ENCODE peak calls at places on chromosomes 5 and 9, in five cellular contexts. X is SJSA1; C is naive thymus-derived CD4-positive, alpha-beta T cell; Q is IMR-90; J is fibroblast of lung. M is an unnamed sample. For H3K4me1, the result is how much of the 10 kb centered on the place peaks cover.

GRCh38 chr5:41336471-41336870 is 123.1 kb upstream of the C6 start:
- DNase-seq in X (no peak), C (no peak), Q (no peak), J (no peak), M (no peak)

GRCh38 chr5:121279801-121280200 is 571.9 kb upstream of the FTMT start:
- DNase-seq in X (no peak), C (no peak), Q (no peak), J (no peak), M (no peak)

GRCh38 chr9:34405719-34406118 is 29.0 kb upstream of the MYORG start:
- DNase-seq in X (no peak), C (no peak), Q (peak), J (peak), M (no peak)

GRCh38 chr9:91589101-91589553 is 165.5 kb upstream of the NFIL3 start:
- DNase-seq in X (no peak), C (no peak), Q (peak), J (peak), M (no peak)

GRCh38 chr5:169298193-169298592 is 2.7 kb downstream of the SLIT3 start:
- DNase-seq in X (no peak), C (no peak), Q (no peak), J (no peak), M (no peak)

GRCh38 chr9:14899815-14900193 is 10.4 kb downstream of the FREM1 start:
- DNase-seq in X (no peak), C (no peak), Q (no peak), J (no peak), M (no peak)

GRCh38 chr9:78296208-78296892 is 575 bp upstream of the PSAT1 start:
- DNase-seq in X (no peak), C (no peak), Q (peak), J (peak), M (peak)

GRCh38 chr5:162323471-162323870 is 255.9 kb downstream of the GABRG2 start:
- DNase-seq in X (no peak), C (no peak), Q (no peak), J (no peak), M (no peak)

GRCh38 chr5:105885266-105885665 is 1785.5 kb downstream of the EFNA5 start:
- DNase-seq in X (no peak), C (no peak), Q (peak), J (peak), M (no peak)

GRCh38 chr9:87546704-87547103 is 49.0 kb downstream of the DAPK1 start:
- DNase-seq in X (no peak), C (no peak), Q (no peak), J (peak), M (no peak)

GRCh38 chr9:16771352-16771751 is 99.1 kb downstream of the BNC2 start:
- DNase-seq in X (no peak), C (no peak), Q (peak), J (peak), M (no peak)

GRCh38 chr9:125106285-125106893 is 36.9 kb downstream of the SCAI start:
- DNase-seq in X (no peak), C (no peak), Q (peak), J (peak), M (no peak)

GRCh38 chr5:94433393-94434149 is 184.8 kb downstream of the KIAA0825 start:
- DNase-seq in X (no peak), C (no peak), Q (peak), J (peak), M (no peak)

GRCh38 chr9:36803951-36804350 is 230.1 kb downstream of the PAX5 start:
- DNase-seq in X (no peak), C (no peak), Q (no peak), J (no peak), M (no peak)

GRCh38 chr9:114911167-114911821 is 19.1 kb downstream of the TNFSF8 start:
- DNase-seq in X (no peak), C (no peak), Q (peak), J (peak), M (no peak)

GRCh38 chr5:34509392-34509791 is 146.7 kb upstream of the RAI14 start:
- DNase-seq in X (no peak), C (no peak), Q (no peak), J (no peak), M (no peak)

GRCh38 chr5:167442922-167443321 is 848.5 kb upstream of the WWC1 start:
- DNase-seq in X (no peak), C (no peak), Q (no peak), J (peak), M (no peak)

GRCh38 chr5:54518146-54519082 is 855 bp downstream of the SNX18 start:
- DNase-seq in X (peak), C (peak), Q (peak), J (peak), M (peak)

GRCh38 chr5:81154725-81155124 is 78.4 kb upstream of the CKMT2 start:
- DNase-seq in X (no peak), C (no peak), Q (no peak), J (no peak), M (no peak)

GRCh38 chr5:139796061-139796806 is 626 bp downstream of the PSD2 start:
- DNase-seq in X (no peak), C (no peak), Q (no peak), J (no peak), M (no peak)

GRCh38 chr5:142655339-142656267 is 30.3 kb downstream of the FGF1 start:
- DNase-seq in X (peak), C (peak), Q (peak), J (peak), M (peak)

GRCh38 chr5:32709789-32710334 is 1.3 kb upstream of the NPR3 start:
- DNase-seq in X (peak), C (peak), Q (peak), J (peak), M (no peak)

GRCh38 chr9:97307091-97307490 is 368 bp upstream of the CCDC180 start:
- DNase-seq in X (no peak), C (no peak), Q (peak), J (peak), M (no peak)

GRCh38 chr9:97501177-97501971 is at the start of gene TMOD1:
- DNase-seq in X (peak), C (peak), Q (peak), J (peak), M (peak)

GRCh38 chr9:112334319-112334828 is 955 bp upstream of the PTBP3 start:
- DNase-seq in X (no peak), C (peak), Q (peak), J (peak), M (peak)

GRCh38 chr9:133677126-133678010 is 41.2 kb downstream of the DBH start:
- DNase-seq in X (no peak), C (peak), Q (no peak), J (no peak), M (peak)

GRCh38 chr5:137164961-137165360 is 334.2 kb downstream of the SPOCK1 start:
- DNase-seq in X (peak), C (no peak), Q (no peak), J (no peak), M (no peak)

GRCh38 chr9:38380872-38381534 is 11.5 kb upstream of the ALDH1B1 start:
- DNase-seq in X (no peak), C (no peak), Q (no peak), J (peak), M (no peak)

GRCh38 chr9:114290561-114290986 is 32.3 kb upstream of the ORM1 start:
- DNase-seq in X (peak), C (no peak), Q (no peak), J (no peak), M (no peak)

GRCh38 chr9:97848582-97849237 is 4.3 kb upstream of the FOXE1 start:
- DNase-seq in X (no peak), C (no peak), Q (peak), J (no peak), M (no peak)

GRCh38 chr5:128532127-128532526 is 5.9 kb downstream of the FBN2 start:
- DNase-seq in X (no peak), C (no peak), Q (no peak), J (no peak), M (no peak)

GRCh38 chr9:92295827-92296258 is 2.3 kb upstream of the IARS1 start:
- DNase-seq in X (no peak), C (no peak), Q (no peak), J (no peak), M (no peak)

GRCh38 chr9:84296146-84296843 is 44.3 kb downstream of the SLC28A3 start:
- DNase-seq in X (peak), C (peak), Q (peak), J (peak), M (no peak)

GRCh38 chr5:96288166-96288844 is 144.7 kb downstream of the PCSK1 start:
- DNase-seq in X (no peak), C (no peak), Q (no peak), J (no peak), M (no peak)

GRCh38 chr5:72018158-72018803 is 89.0 kb upstream of the MAP1B start:
- DNase-seq in X (peak), C (peak), Q (peak), J (peak), M (peak)

GRCh38 chr5:168802337-168802736 is 223.2 kb upstream of the PANK3 start:
- DNase-seq in X (no peak), C (peak), Q (no peak), J (no peak), M (no peak)

GRCh38 chr5:44646016-44646415 is 162.7 kb upstream of the MRPS30 start:
- DNase-seq in X (no peak), C (no peak), Q (no peak), J (no peak), M (no peak)

GRCh38 chr9:133731876-133732321 is 6.3 kb downstream of the SARDH start:
- DNase-seq in X (peak), C (no peak), Q (peak), J (peak), M (no peak)

GRCh38 chr9:36925033-36925432 is 109.0 kb downstream of the PAX5 start:
- DNase-seq in X (no peak), C (no peak), Q (no peak), J (peak), M (no peak)

GRCh38 chr9:13278368-13279246 is 885 bp downstream of the MPDZ start:
- DNase-seq in X (peak), C (no peak), Q (peak), J (peak), M (no peak)
- H3K4me3 ChIP-seq in X (peak), C (no peak), Q (peak), J (peak), M (no peak)

DNA sequence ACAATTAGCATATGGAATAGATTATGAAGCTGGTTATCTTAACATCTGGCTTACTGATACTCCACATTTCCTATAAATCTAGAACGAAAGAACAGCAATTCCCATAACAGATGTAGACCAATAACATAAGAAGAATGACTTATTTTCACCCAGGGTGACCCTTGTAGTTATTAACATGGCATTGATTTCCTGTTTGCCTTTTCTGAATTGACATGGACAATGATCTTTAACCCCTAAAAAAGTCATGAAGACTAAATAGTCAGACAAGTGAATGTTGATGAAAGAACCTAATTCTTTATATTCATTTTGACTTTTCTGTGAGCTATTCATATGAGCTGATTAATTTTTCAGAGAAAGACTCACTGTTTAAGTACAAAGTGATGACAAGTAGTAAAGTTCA is 175.3 kb upstream of the CD180 start:
- DNase-seq in X (no peak), C (no peak), Q (no peak), J (no peak), M (no peak)
- H3K27ac ChIP-seq in X (no peak), C (no peak), Q (no peak), J (no peak), M (no peak)

DNA sequence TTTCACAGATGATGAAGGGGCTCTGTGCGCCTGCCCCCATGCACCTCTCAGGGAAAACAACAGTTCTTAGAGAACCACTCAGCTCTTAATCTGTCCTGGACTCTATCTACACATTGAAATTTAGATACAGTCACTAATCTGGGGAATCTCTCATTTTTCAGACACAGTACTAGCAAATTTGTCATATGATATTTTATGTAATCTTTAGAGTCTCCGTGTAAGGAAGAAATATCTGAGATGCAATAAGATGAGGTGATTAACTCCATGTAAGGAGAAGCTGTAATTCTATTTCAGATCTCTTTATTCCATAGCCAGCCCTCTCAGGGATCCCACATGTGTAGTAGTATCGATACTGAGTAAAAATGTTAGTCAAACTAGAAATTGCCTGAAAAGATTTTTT is 279.5 kb upstream of the TMEM161B start:
- DNase-seq in X (no peak), C (no peak), Q (no peak), J (no peak), M (no peak)
- H3K4me1 ChIP-seq in X (under half), C (under half), Q (under half), J (under half), M (under half)

DNA sequence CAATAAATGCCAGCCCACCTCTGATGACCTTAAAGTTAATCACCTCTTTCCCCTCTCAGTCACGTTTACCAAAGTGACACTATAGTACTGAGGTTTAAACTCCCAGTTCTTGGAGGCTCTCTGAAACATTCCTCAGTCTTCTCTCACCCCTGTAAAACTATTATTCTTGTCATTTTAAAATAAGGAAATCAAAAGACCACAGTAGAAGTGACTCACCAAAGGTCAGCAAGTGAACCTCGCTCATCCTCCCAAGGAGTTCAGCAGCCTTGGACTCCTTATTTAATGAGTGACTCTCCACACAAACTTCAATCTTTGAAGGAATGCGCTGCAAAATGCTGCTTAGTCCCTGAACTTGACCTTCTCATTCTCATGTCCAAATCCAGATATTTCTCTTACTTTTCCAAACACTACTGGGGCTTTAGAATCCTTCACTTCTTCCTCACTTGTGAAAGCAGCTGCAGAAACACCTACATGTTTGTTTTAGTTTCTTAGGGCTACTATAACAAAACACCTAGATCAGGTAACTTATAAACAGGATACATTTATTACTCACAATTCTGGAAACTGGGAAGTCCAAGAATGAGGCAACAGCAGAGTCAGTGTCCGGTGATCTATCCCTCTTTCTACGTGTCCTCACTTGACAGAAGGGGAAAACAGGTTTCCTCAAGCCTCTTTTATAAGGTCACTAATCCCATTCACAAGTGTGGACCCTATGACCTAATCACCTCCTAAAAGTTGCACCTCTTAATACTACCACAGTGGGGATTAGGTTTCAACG is 103.9 kb downstream of the PIK3R1 start:
- DNase-seq in X (no peak), C (no peak), Q (peak), J (peak), M (no peak)
- H3K4me3 ChIP-seq in X (no peak), C (no peak), Q (no peak), J (no peak), M (no peak)

GRCh38 chr9:137296214-137297059 is 5.6 kb downstream of the NRARP start:
- DNase-seq in X (no peak), C (no peak), Q (peak), J (peak), M (no peak)

GRCh38 chr9:137293482-137294090 is 8.5 kb downstream of the NRARP start:
- DNase-seq in X (no peak), C (no peak), Q (no peak), J (no peak), M (no peak)

GRCh38 chr9:137294091-137294683 is 7.9 kb downstream of the NRARP start:
- DNase-seq in X (no peak), C (no peak), Q (peak), J (peak), M (no peak)

GRCh38 chr9:137295313-137296213 is 6.5 kb downstream of the NRARP start:
- DNase-seq in X (no peak), C (peak), Q (no peak), J (no peak), M (peak)

DNA sequence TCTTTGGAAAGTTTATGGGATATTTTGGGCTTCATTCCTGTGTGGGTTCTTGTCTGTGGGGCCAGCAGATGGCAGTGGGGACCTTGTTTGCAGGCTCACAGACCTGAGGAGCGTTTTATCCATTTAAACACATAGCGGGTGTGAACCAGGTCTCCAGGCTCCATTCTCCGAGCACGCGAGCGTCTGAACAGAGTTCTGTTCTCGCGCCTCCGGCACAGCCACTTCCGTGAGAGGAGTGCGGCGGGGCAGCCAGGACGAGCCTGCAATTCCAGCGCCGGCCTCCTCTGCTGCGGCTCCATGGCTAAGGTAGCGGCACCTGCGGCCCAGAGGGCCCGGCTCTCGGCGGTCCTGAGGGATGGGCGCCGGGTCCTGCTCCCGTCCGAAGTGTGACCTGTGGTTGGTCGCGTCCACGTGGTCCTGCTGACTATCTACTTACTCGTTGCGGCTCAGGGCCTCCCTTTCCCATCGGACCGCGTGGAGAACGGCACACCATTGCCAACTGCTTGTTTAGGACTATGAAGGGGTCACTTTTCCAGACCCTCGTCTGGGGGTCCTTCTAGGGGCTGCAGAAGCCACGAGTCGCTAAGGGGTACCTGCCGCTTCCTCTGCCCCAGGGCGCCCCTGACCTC is 7.3 kb downstream of the NRARP start:
- DNase-seq in X (no peak), C (no peak), Q (peak), J (peak), M (no peak)
- H3K27ac ChIP-seq in X (no peak), C (no peak), Q (no peak), J (no peak), M (no peak)

GRCh38 chr9:128073260-128073886 is 5.3 kb downstream of the SLC25A25 start:
- DNase-seq in X (no peak), C (no peak), Q (peak), J (no peak), M (no peak)
- H3K4me1 ChIP-seq in X (under half), C (under half), Q (under half), J (under half), M (half or more)

GRCh38 chr9:75892168-75892901 is 1.9 kb downstream of the PCSK5 start:
- DNase-seq in X (peak), C (peak), Q (no peak), J (peak), M (no peak)
- H3K4me3 ChIP-seq in X (peak), C (peak), Q (peak), J (peak), M (peak)

DNA sequence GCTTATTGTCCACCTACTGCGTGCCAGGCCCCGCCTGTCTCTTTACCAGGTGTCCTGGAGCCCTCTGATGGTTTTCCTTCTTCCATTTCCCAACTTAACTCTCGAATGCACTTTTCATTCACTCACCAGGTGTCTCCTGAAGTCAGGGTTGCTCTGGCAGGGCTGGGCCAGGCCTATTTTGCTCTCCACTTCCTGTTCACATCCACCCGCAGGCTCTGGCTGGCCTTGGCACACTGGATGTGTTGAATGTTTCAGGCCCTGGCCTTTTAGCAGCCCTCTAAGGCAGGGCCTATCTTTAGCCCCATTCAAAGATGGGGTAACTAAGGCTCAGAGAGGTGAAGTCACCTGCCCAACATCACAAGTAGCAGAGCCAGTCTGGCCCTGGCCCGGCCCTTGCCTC is 16.4 kb downstream of the LRRC8A start:
- DNase-seq in X (no peak), C (no peak), Q (no peak), J (no peak), M (peak)
- H3K27ac ChIP-seq in X (no peak), C (peak), Q (no peak), J (no peak), M (peak)

GRCh38 chr5:67577424-67577823 is 380.8 kb upstream of the CD180 start:
- DNase-seq in X (no peak), C (no peak), Q (peak), J (peak), M (no peak)

GRCh38 chr5:67578011-67578410 is 381.4 kb upstream of the CD180 start:
- DNase-seq in X (no peak), C (no peak), Q (no peak), J (peak), M (no peak)

GRCh38 chr5:67576112-67576511 is 379.5 kb upstream of the CD180 start:
- DNase-seq in X (no peak), C (no peak), Q (no peak), J (no peak), M (no peak)

GRCh38 chr5:67575087-67575486 is 378.5 kb upstream of the CD180 start:
- DNase-seq in X (no peak), C (no peak), Q (no peak), J (no peak), M (no peak)
- H3K4me1 ChIP-seq in X (under half), C (under half), Q (under half), J (under half), M (under half)

M was measured in CD4-positive, CD25-positive, alpha-beta regulatory T cell.